ENCODE peak calls at places on chromosome 11, in six cellular contexts. T is CD8-positive, alpha-beta T cell; F is A549; M is osteoblast; V is fibroblast of villous mesenchyme; X is IMR-90. U is an unnamed sample.

GRCh38 chr11:8100605-8101004 is 19.6 kb downstream of the TUB start:
- DNase-seq in V (no peak), T (no peak), X (no peak), M (no peak), F (no peak), U (no peak)

GRCh38 chr11:117525866-117526265 is 198.2 kb downstream of the CEP164 start:
- DNase-seq in F (no peak), X (no peak), V (no peak), M (no peak), T (no peak), U (no peak)

GRCh38 chr11:108345767-108346166 is 121.6 kb downstream of the C11orf65 start:
- DNase-seq in V (no peak), T (no peak), X (no peak), M (no peak), F (no peak), U (no peak)

GRCh38 chr11:35712533-35712932 is 50.0 kb downstream of the TRIM44 start:
- DNase-seq in M (no peak), V (no peak), F (no peak), T (no peak), X (no peak), U (no peak)

GRCh38 chr11:77400775-77401469 is 73.0 kb downstream of the PAK1 start:
- DNase-seq in F (no peak), X (no peak), T (no peak), M (peak; percentile 32), V (no peak), U (no peak)

GRCh38 chr11:71235719-71236118 is 16.7 kb downstream of the SHANK2 start:
- DNase-seq in V (no peak), M (no peak), X (no peak), F (no peak), T (no peak), U (no peak)

GRCh38 chr11:76194872-76195668 is 11.2 kb downstream of the WNT11 start:
- DNase-seq in X (no peak), M (peak; percentile 43), F (no peak), V (no peak), T (no peak), U (peak; percentile 52)

GRCh38 chr11:217704-218103 is 10.2 kb downstream of the RIC8A start:
- DNase-seq in T (no peak), F (no peak), X (no peak), M (no peak), V (no peak), U (no peak)

GRCh38 chr11:61460986-61461385 is 31.1 kb downstream of the SDHAF2 start:
- DNase-seq in X (no peak), M (peak; percentile 62), T (no peak), V (no peak), F (no peak), U (no peak)

GRCh38 chr11:74179234-74180126 is 8.4 kb downstream of the PPME1 start:
- DNase-seq in F (no peak), V (peak; percentile 26), X (peak; percentile 41), T (no peak), M (peak; percentile 74), U (peak; percentile 22)

GRCh38 chr11:77233011-77233410 is 68.5 kb downstream of the GDPD4 start:
- DNase-seq in F (no peak), V (no peak), T (no peak), M (no peak), X (no peak), U (no peak)

GRCh38 chr11:116613201-116613910 is 159.4 kb downstream of the BUD13 start:
- DNase-seq in V (no peak), M (no peak), F (no peak), T (no peak), X (no peak), U (no peak)

GRCh38 chr11:18490319-18490718 is 34.7 kb downstream of the LDHAL6A start:
- DNase-seq in F (no peak), T (no peak), M (peak; percentile 78), X (peak; percentile 2), V (no peak), U (peak; percentile 68)

GRCh38 chr11:31419669-31420068 is 50.0 kb downstream of the DNAJC24 start:
- DNase-seq in M (peak; percentile 30), T (no peak), V (no peak), X (peak; percentile 13), F (no peak), U (no peak)

GRCh38 chr11:31421840-31422239 is 52.2 kb downstream of the DNAJC24 start:
- DNase-seq in X (no peak), M (no peak), V (no peak), F (no peak), T (no peak), U (no peak)

GRCh38 chr11:31424652-31425051 is 55.0 kb downstream of the DNAJC24 start:
- DNase-seq in X (no peak), T (no peak), M (no peak), F (no peak), V (no peak), U (no peak)

GRCh38 chr11:31419138-31419537 is 49.5 kb downstream of the DNAJC24 start:
- DNase-seq in F (no peak), T (no peak), V (no peak), X (no peak), M (no peak), U (no peak)

GRCh38 chr11:31422703-31423102 is 53.0 kb downstream of the DNAJC24 start:
- DNase-seq in F (no peak), X (no peak), T (no peak), V (no peak), M (no peak), U (no peak)
- H3K4me3 ChIP-seq in F (no peak overlapping the region), X (no peak overlapping the region), T (no peak overlapping the region), V (no peak overlapping the region), M (no peak overlapping the region), U (no peak overlapping the region)

GRCh38 chr11:120509346-120510053 is 2.0 kb upstream of the GRIK4 start:
- DNase-seq in V (no peak), F (no peak), T (no peak), X (no peak), M (peak; percentile 85), U (no peak)

GRCh38 chr11:120511804-120512726 is 517 bp downstream of the GRIK4 start:
- DNase-seq in X (no peak), F (no peak), M (peak; percentile 59), T (no peak), V (no peak), U (no peak)

GRCh38 chr11:120512727-120513435 is 1.3 kb downstream of the GRIK4 start:
- DNase-seq in X (no peak), V (no peak), M (peak; percentile 91), T (no peak), F (peak; percentile 26), U (no peak)

GRCh38 chr11:120511116-120511803 is at the start of gene GRIK4:
- DNase-seq in T (peak; percentile 62), M (peak; percentile 100), F (peak; percentile 61), V (peak; percentile 72), X (peak; percentile 57), U (peak; percentile 54)

DNA sequence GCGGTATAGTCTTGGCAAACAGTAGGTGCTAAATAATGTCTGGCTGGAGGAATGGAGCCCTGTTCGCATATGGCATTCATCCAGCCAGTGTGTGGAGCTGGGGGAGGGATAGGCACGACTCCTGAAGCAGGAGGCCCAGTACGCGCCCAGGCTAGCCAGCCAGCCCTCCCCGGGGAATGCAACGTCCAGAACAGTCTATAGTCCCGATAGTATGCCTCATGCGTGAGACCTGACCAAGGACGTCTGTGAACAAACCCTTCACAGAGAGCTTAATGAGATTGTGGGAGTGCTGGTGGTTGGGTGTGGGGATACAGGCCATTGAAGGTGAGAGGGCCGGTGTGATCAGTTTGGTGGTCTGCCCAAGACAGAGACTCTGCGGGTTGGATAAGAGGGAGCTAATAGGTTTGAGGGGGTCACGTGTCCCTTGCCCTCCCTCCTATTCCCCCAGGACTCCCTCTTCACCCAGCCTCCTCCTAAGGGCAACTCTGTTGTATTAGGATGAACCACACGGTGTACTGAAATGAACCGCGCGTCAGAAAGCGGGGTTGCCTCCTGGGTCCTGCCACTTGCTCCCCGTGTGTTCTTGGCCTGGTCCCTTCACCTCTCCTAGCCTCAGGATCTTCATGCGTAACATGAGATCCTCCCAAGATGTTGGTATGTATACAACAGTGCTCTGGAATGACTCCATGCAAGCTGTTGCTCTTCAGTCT is 987 bp upstream of the GRIK4 start:
- DNase-seq in V (no peak), T (no peak), X (no peak), M (peak; percentile 45), F (no peak), U (no peak)
- H3K4me3 ChIP-seq in V (no peak overlapping the region), T (no peak overlapping the region), X (no peak overlapping the region), M (no peak overlapping the region), F (no peak overlapping the region), U (no peak overlapping the region)

DNA sequence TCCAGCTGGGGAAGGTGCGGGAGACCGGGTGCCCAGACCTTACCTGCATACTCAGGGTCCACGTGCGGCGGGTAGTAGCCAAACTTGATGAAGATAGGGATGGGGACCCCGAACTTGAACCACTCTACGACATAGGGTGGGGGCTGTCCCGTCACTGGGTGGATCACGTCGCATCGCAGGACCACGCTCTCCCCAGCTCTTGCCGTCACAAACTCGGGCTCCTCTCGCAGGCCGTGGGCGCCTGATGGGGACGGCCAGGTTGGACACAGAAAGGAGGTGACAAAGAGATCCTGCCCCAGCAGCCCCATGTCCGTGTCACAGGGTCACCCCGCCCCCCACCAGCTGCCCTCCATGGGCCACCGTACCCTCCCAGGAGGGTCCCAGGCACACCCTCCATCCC is 10.8 kb downstream of the IGSF9B start:
- DNase-seq in F (no peak), X (no peak), V (no peak), T (no peak), M (no peak), U (no peak)
- H3K4me3 ChIP-seq in F (no peak overlapping the region), X (no peak overlapping the region), V (no peak overlapping the region), T (peak overlapping the region; percentile 42), M (no peak overlapping the region), U (no peak overlapping the region)

GRCh38 chr11:28965824-28966223 is 857.6 kb downstream of the METTL15 start:
- DNase-seq in F (no peak), T (no peak), V (no peak), X (no peak), M (no peak), U (peak; percentile 48)
- H3K4me3 ChIP-seq in F (no peak overlapping the region), T (no peak overlapping the region), V (no peak overlapping the region), X (no peak overlapping the region), M (no peak overlapping the region), U (no peak overlapping the region)

DNA sequence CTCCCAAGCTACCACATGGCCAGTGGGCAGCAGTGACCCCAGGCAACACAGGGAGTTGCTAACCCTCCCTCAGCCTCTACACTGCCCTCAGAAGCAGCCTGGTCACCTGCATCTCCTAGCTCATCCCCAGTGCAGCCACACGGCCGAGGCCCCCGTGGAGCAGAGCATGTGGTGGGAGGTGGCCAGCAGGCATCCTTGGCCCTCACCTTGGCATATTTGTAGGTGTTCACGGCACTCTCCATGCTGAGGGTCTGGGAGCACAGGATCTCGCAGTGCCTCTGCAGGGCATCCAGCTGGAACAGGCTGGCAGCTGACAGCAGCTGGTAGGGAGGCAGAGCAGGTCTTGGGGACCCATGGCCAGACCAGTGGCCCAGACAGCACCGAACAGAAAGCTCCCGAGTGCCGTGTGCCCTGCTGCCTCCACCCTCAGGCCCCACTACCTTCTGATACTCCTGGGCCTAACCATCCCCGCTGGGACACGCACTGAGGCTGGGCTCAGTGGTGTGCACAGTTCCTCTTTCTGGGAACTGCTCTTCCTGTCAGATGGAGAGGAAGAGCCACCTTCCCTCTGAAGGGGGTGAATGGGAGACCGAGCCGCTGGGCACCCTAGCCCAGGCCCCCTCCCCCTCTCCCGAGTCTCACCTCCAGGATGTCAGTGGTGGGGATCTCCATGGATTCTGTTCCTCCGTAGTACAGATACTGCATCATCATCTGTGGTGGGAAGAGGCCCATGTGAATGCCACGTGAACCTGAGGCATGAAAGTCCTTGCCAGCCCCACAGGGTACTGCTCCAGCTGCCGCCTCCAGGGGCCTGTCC is 48.8 kb downstream of the NAT10 start:
- DNase-seq in X (no peak), M (peak; percentile 83), T (no peak), F (no peak), V (no peak), U (no peak)
- H3K4me3 ChIP-seq in X (no peak overlapping the region), M (no peak overlapping the region), T (no peak overlapping the region), F (no peak overlapping the region), V (no peak overlapping the region), U (no peak overlapping the region)

GRCh38 chr11:126416542-126417090 is 61.1 kb downstream of the ST3GAL4 start:
- DNase-seq in T (peak; percentile 57), V (peak; percentile 88), X (peak; percentile 68), F (no peak), M (peak; percentile 97), U (peak; percentile 81)
- H3K4me3 ChIP-seq in T (peak overlapping the region; percentile 49), V (peak overlapping the region; percentile 53), X (peak overlapping the region; percentile 42), F (no peak overlapping the region), M (peak overlapping the region; percentile 65), U (peak overlapping the region; percentile 51)